ENCODE peak calls at places on chromosomes 4 and X, in nine cellular contexts. A is tibial nerve, B is fibroblast of mammary gland, G is NCI-H69, Y is choroid plexus epithelial cell, W is spleen, M is renal cortical epithelial cell, E is esophagus squamous epithelium, L is HFFc6. J is an unnamed sample.

GRCh38 chr4:99090511-99090910 is 1.9 kb upstream of the ADH5 start:
- DNase-seq in A (no peak), B (no peak), G (no peak), Y (peak), W (no peak), M (no peak), E (no peak), L (no peak), J (no peak)

GRCh38 chrX:122440832-122441231 is 743.2 kb upstream of the GRIA3 start:
- DNase-seq in A (no peak), B (no peak), G (no peak), Y (no peak), W (no peak), M (no peak), E (no peak), L (no peak), J (no peak)

GRCh38 chr4:98887137-98887536 is 41.8 kb downstream of the EIF4E start:
- DNase-seq in A (no peak), B (no peak), G (no peak), Y (no peak), W (no peak), M (no peak), E (no peak), L (no peak), J (no peak)

GRCh38 chrX:65073233-65073632 is 97.0 kb upstream of the ZC4H2 start:
- DNase-seq in A (no peak), B (no peak), G (no peak), Y (no peak), W (no peak), M (no peak), E (no peak), L (no peak), J (no peak)

GRCh38 chrX:8042304-8042703 is 115.1 kb upstream of the PNPLA4 start:
- DNase-seq in A (no peak), B (no peak), G (peak), Y (peak), W (no peak), M (no peak), E (no peak), L (no peak), J (no peak)

GRCh38 chr4:107034091-107034698 is 1.9 kb downstream of the DKK2 start:
- DNase-seq in A (peak), B (peak), G (peak), Y (peak), W (peak), M (no peak), E (no peak), L (peak), J (no peak)

GRCh38 chr4:153292897-153293674 is 51.4 kb upstream of the MND1 start:
- DNase-seq in A (no peak), B (no peak), G (no peak), Y (no peak), W (no peak), M (no peak), E (no peak), L (no peak), J (no peak)

GRCh38 chr4:52788806-52789205 is 37.6 kb upstream of the ERVMER34-1 start:
- DNase-seq in A (no peak), B (no peak), G (no peak), Y (no peak), W (no peak), M (no peak), E (no peak), L (no peak), J (no peak)

GRCh38 chr4:158322119-158322518 is 111.8 kb downstream of the TMEM144 start:
- DNase-seq in A (no peak), B (no peak), G (peak), Y (no peak), W (no peak), M (no peak), E (no peak), L (peak), J (no peak)

GRCh38 chr4:65943076-65943475 is 272.8 kb upstream of the EPHA5 start:
- DNase-seq in A (no peak), B (peak), G (peak), Y (peak), W (no peak), M (peak), E (no peak), L (peak), J (peak)

GRCh38 chrX:9662148-9662547 is 103.5 kb downstream of the GPR143 start:
- DNase-seq in A (no peak), B (peak), G (no peak), Y (peak), W (no peak), M (no peak), E (no peak), L (peak), J (no peak)

GRCh38 chrX:108557594-108557993 is 118.0 kb downstream of the COL4A5 start:
- DNase-seq in A (no peak), B (no peak), G (no peak), Y (no peak), W (no peak), M (no peak), E (no peak), L (no peak), J (no peak)

GRCh38 chr4:87073570-87074470 is 139.0 kb downstream of the AFF1 start:
- DNase-seq in A (no peak), B (no peak), G (peak), Y (no peak), W (peak), M (no peak), E (peak), L (no peak), J (peak)

GRCh38 chr4:41257257-41257900 is 651 bp downstream of the UCHL1 start:
- DNase-seq in A (no peak), B (peak), G (peak), Y (peak), W (peak), M (no peak), E (no peak), L (peak), J (peak)

GRCh38 chrX:14039344-14039743 is 9.7 kb upstream of the GEMIN8 start:
- DNase-seq in A (peak), B (peak), G (peak), Y (peak), W (no peak), M (peak), E (no peak), L (peak), J (no peak)

GRCh38 chr4:25177147-25177546 is 16.9 kb upstream of the SEPSECS start:
- DNase-seq in A (no peak), B (no peak), G (no peak), Y (no peak), W (no peak), M (no peak), E (no peak), L (no peak), J (no peak)

GRCh38 chrX:77945910-77946309 is 23.5 kb downstream of the PGAM4 start:
- DNase-seq in A (no peak), B (no peak), G (no peak), Y (no peak), W (no peak), M (no peak), E (no peak), L (no peak), J (no peak)

GRCh38 chrX:135384161-135384836 is 37.4 kb upstream of the SMIM10L2A start:
- DNase-seq in A (no peak), B (no peak), G (no peak), Y (no peak), W (no peak), M (no peak), E (no peak), L (no peak), J (no peak)

GRCh38 chr4:16199132-16199531 is 27.1 kb downstream of the TAPT1 start:
- DNase-seq in A (no peak), B (peak), G (peak), Y (peak), W (no peak), M (peak), E (no peak), L (no peak), J (peak)

GRCh38 chrX:98380106-98380505 is 1496.4 kb downstream of the RPA4 start:
- DNase-seq in A (no peak), B (no peak), G (no peak), Y (no peak), W (no peak), M (no peak), E (no peak), L (no peak), J (no peak)

GRCh38 chrX:129726307-129727111 is 12.3 kb upstream of the XPNPEP2 start:
- DNase-seq in A (peak), B (peak), G (peak), Y (peak), W (no peak), M (peak), E (no peak), L (peak), J (peak)

GRCh38 chrX:130746709-130747347 is 156.2 kb downstream of the ENOX2 start:
- DNase-seq in A (no peak), B (peak), G (no peak), Y (peak), W (no peak), M (no peak), E (no peak), L (peak), J (no peak)

GRCh38 chr4:183905081-183905592 is at the start of gene STOX2:
- DNase-seq in A (peak), B (peak), G (peak), Y (peak), W (peak), M (peak), E (peak), L (no peak), J (no peak)

GRCh38 chrX:38183577-38183976 is 37.1 kb downstream of the SRPX start:
- DNase-seq in A (no peak), B (peak), G (peak), Y (no peak), W (no peak), M (no peak), E (no peak), L (no peak), J (no peak)

GRCh38 chr4:30721353-30722091 is 1.4 kb downstream of the PCDH7 start:
- DNase-seq in A (no peak), B (peak), G (peak), Y (peak), W (no peak), M (no peak), E (no peak), L (no peak), J (no peak)

GRCh38 chr4:7672601-7673000 is 237.9 kb upstream of the PSAPL1 start:
- DNase-seq in A (no peak), B (no peak), G (no peak), Y (no peak), W (no peak), M (no peak), E (no peak), L (no peak), J (no peak)

GRCh38 chr4:8914461-8915171 is 43.0 kb upstream of the HMX1 start:
- DNase-seq in A (no peak), B (no peak), G (no peak), Y (no peak), W (peak), M (no peak), E (no peak), L (no peak), J (no peak)

GRCh38 chr4:24731448-24731847 is 63.9 kb upstream of the SOD3 start:
- DNase-seq in A (no peak), B (no peak), G (no peak), Y (no peak), W (no peak), M (no peak), E (no peak), L (no peak), J (no peak)

GRCh38 chr4:688695-689497 is at the start of gene SLC49A3:
- DNase-seq in A (no peak), B (no peak), G (no peak), Y (no peak), W (peak), M (no peak), E (no peak), L (no peak), J (no peak)

GRCh38 chr4:52957220-52957686 is 95.1 kb downstream of the RASL11B start:
- DNase-seq in A (no peak), B (peak), G (peak), Y (peak), W (no peak), M (no peak), E (no peak), L (no peak), J (no peak)

GRCh38 chrX:68839771-68840170 is 10.9 kb downstream of the EFNB1 start:
- DNase-seq in A (no peak), B (no peak), G (no peak), Y (no peak), W (no peak), M (no peak), E (no peak), L (no peak), J (no peak)

GRCh38 chrX:132612990-132613564 is 124.2 kb upstream of the MBNL3 start:
- DNase-seq in A (peak), B (peak), G (peak), Y (peak), W (peak), M (peak), E (no peak), L (no peak), J (no peak)

GRCh38 chrX:101764538-101764937 is 104.9 kb upstream of the ARMCX2 start:
- DNase-seq in A (no peak), B (peak), G (no peak), Y (peak), W (no peak), M (peak), E (no peak), L (no peak), J (no peak)

GRCh38 chrX:54248309-54248708 is 65.3 kb upstream of the FAM120C start:
- DNase-seq in A (no peak), B (peak), G (peak), Y (peak), W (no peak), M (peak), E (no peak), L (peak), J (peak)

GRCh38 chr4:47031011-47031678 is at the start of gene GABRB1:
- DNase-seq in A (no peak), B (peak), G (peak), Y (peak), W (no peak), M (peak), E (no peak), L (no peak), J (no peak)

GRCh38 chrX:112233164-112233563 is 150.6 kb upstream of the TRPC5 start:
- DNase-seq in A (no peak), B (no peak), G (no peak), Y (no peak), W (no peak), M (no peak), E (no peak), L (no peak), J (no peak)

GRCh38 chr4:26050212-26050643 is 136.2 kb downstream of the SMIM20 start:
- DNase-seq in A (peak), B (no peak), G (no peak), Y (no peak), W (no peak), M (no peak), E (no peak), L (no peak), J (no peak)

GRCh38 chr4:152815078-152815477 is 35.3 kb downstream of the ARFIP1 start:
- DNase-seq in A (no peak), B (peak), G (no peak), Y (peak), W (no peak), M (peak), E (no peak), L (no peak), J (no peak)

GRCh38 chr4:1400861-1401408 is 5.3 kb downstream of the NKX1-1 start:
- DNase-seq in A (no peak), B (no peak), G (no peak), Y (no peak), W (no peak), M (no peak), E (no peak), L (no peak), J (no peak)

GRCh38 chr4:10461091-10461849 is 4.0 kb upstream of the ZNF518B start:
- DNase-seq in A (no peak), B (peak), G (peak), Y (peak), W (peak), M (no peak), E (no peak), L (no peak), J (no peak)

J was measured in RCC 7860.